ENCODE peak calls at places on chromosome 7, in five cellular contexts. J is mammary epithelial cell, B is hepatocyte, E is fibroblast of lung, P is adrenal gland. X is an unnamed sample. For H3K4me1, the result is how much of the 10 kb centered on the place peaks cover.

GRCh38 chr7:76225379-76225778 is 23.7 kb downstream of the SRRM3 start:
- DNase-seq in B (peak), P (peak), J (peak), E (peak), X (no peak)

GRCh38 chr7:158374586-158374985 is 213.0 kb downstream of the PTPRN2 start:
- DNase-seq in E (no peak), P (no peak), J (peak), B (no peak), X (no peak)

GRCh38 chr7:3254718-3255117 is 46.3 kb upstream of the SDK1 start:
- DNase-seq in J (no peak), E (no peak), B (no peak), P (no peak), X (no peak)

GRCh38 chr7:2523461-2523905 is 3.9 kb downstream of the LFNG start:
- DNase-seq in E (no peak), P (no peak), J (peak), B (no peak), X (no peak)

GRCh38 chr7:79398145-79398749 is 55.2 kb downstream of the MAGI2 start:
- DNase-seq in J (no peak), B (no peak), P (no peak), E (no peak), X (no peak)

GRCh38 chr7:73615886-73616285 is 8.4 kb downstream of the MLXIPL start:
- DNase-seq in J (no peak), E (no peak), B (no peak), P (no peak), X (no peak)

GRCh38 chr7:158025651-158026600 is 561.7 kb downstream of the PTPRN2 start:
- DNase-seq in E (no peak), P (no peak), J (no peak), B (no peak), X (no peak)

GRCh38 chr7:143892527-143893300 is 9.3 kb downstream of the TCAF1 start:
- DNase-seq in E (peak), B (no peak), J (peak), P (no peak), X (no peak)

GRCh38 chr7:79529896-79530235 is 76.4 kb upstream of the MAGI2 start:
- DNase-seq in E (peak), P (no peak), B (no peak), J (peak), X (no peak)

GRCh38 chr7:28853834-28854749 is 104.0 kb downstream of the TRIL start:
- DNase-seq in J (peak), E (peak), P (peak), B (peak), X (peak)

GRCh38 chr7:29228289-29229011 is 33.9 kb downstream of the CHN2 start:
- DNase-seq in E (no peak), B (no peak), P (no peak), J (no peak), X (no peak)

GRCh38 chr7:105161366-105161765 is 147.4 kb downstream of the KMT2E start:
- DNase-seq in B (no peak), E (no peak), J (no peak), P (no peak), X (no peak)

GRCh38 chr7:101950450-101951119 is 133.2 kb downstream of the CUX1 start:
- DNase-seq in B (peak), E (peak), J (no peak), P (no peak), X (no peak)

GRCh38 chr7:16345979-16346958 is 75.1 kb downstream of the CRPPA start:
- DNase-seq in B (no peak), P (no peak), J (peak), E (peak), X (no peak)

GRCh38 chr7:114466911-114467310 is 52.3 kb downstream of the FOXP2 start:
- DNase-seq in E (peak), P (no peak), J (no peak), B (no peak), X (no peak)

GRCh38 chr7:97118306-97118917 is 914 bp downstream of the SDHAF3 start:
- DNase-seq in B (no peak), E (no peak), P (no peak), J (no peak), X (no peak)

GRCh38 chr7:13055732-13056369 is 368.4 kb downstream of the ARL4A start:
- DNase-seq in J (no peak), E (no peak), B (no peak), P (no peak), X (no peak)

GRCh38 chr7:118186491-118186890 is 2.5 kb downstream of the LSM8 start:
- DNase-seq in E (peak), B (no peak), P (no peak), J (no peak), X (no peak)

GRCh38 chr7:5603193-5604140 is 178.0 kb downstream of the RNF216 start:
- DNase-seq in J (no peak), P (no peak), E (no peak), B (no peak), X (no peak)

GRCh38 chr7:17041324-17041723 is 159.5 kb upstream of the AGR3 start:
- DNase-seq in E (peak), B (no peak), J (peak), P (no peak), X (no peak)

GRCh38 chr7:35747611-35748010 is 52.7 kb upstream of the HERPUD2 start:
- DNase-seq in J (no peak), P (no peak), E (peak), B (no peak), X (no peak)

GRCh38 chr7:31948041-31948440 is 122.2 kb downstream of the PDE1C start:
- DNase-seq in P (no peak), J (peak), B (peak), E (peak), X (no peak)

GRCh38 chr7:12297709-12298108 is 86.6 kb downstream of the TMEM106B start:
- DNase-seq in J (peak), E (no peak), B (peak), P (no peak), X (no peak)

GRCh38 chr7:130009848-130010688 is 41.1 kb downstream of the ZC3HC1 start:
- DNase-seq in B (peak), E (peak), P (peak), J (peak), X (no peak)

GRCh38 chr7:134995239-134996096 is 9.2 kb downstream of the AGBL3 start:
- DNase-seq in E (no peak), J (no peak), B (peak), P (no peak), X (no peak)

GRCh38 chr7:95472521-95473160 is 13.1 kb upstream of the ASB4 start:
- DNase-seq in J (peak), P (peak), E (peak), B (no peak), X (peak)

GRCh38 chr7:27689045-27689877 is 26.6 kb upstream of the HIBADH start:
- DNase-seq in E (no peak), J (peak), B (peak), P (peak), X (no peak)

GRCh38 chr7:130988443-130988842 is 254.4 kb upstream of the KLF14 start:
- DNase-seq in J (no peak), B (no peak), E (peak), P (no peak), X (no peak)

GRCh38 chr7:156778668-156779067 is 114.3 kb downstream of the LMBR1 start:
- DNase-seq in E (no peak), P (no peak), J (no peak), B (no peak), X (no peak)

GRCh38 chr7:157090485-157091165 is 48.1 kb upstream of the UBE3C start:
- DNase-seq in J (no peak), P (no peak), E (no peak), B (no peak), X (no peak)

GRCh38 chr7:151863386-151864079 is 13.4 kb downstream of the PRKAG2 start:
- DNase-seq in J (no peak), E (no peak), P (no peak), B (no peak), X (no peak)

GRCh38 chr7:30469303-30469702 is 9.3 kb downstream of the NOD1 start:
- DNase-seq in J (peak), E (peak), P (peak), B (peak), X (peak)

GRCh38 chr7:139078399-139078798 is 31.1 kb downstream of the ZC3HAV1 start:
- DNase-seq in P (no peak), B (no peak), J (no peak), E (peak), X (no peak)

GRCh38 chr7:40329601-40330153 is 194.9 kb downstream of the SUGCT start:
- DNase-seq in E (peak), B (peak), J (peak), P (no peak), X (no peak)

GRCh38 chr7:2965745-2966270 is 77.9 kb downstream of the CARD11 start:
- DNase-seq in J (no peak), E (no peak), P (no peak), B (no peak), X (no peak)

GRCh38 chr7:51084121-51084520 is 232.5 kb downstream of the COBL start:
- DNase-seq in P (no peak), B (no peak), J (no peak), E (no peak), X (no peak)

GRCh38 chr7:156559001-156559400 is 81.6 kb upstream of the RNF32 start:
- DNase-seq in E (peak), B (no peak), P (peak), J (no peak), X (no peak)

GRCh38 chr7:28225581-28225980 is 45.0 kb upstream of the JAZF1 start:
- DNase-seq in J (no peak), E (no peak), P (no peak), B (no peak), X (no peak)

GRCh38 chr7:46930336-46930735 is 651.6 kb downstream of the TNS3 start:
- DNase-seq in B (peak), E (peak), P (peak), J (peak), X (peak)

GRCh38 chr7:353746-354325 is 63.9 kb downstream of the FOXL3 start:
- DNase-seq in J (peak), B (no peak), E (peak), P (no peak), X (no peak)
- H3K4me1 ChIP-seq in J (under half), B (under half), E (under half), P (under half), X (under half)

GRCh38 chr7:107643407-107643806 is 17.2 kb upstream of the SLC26A4 start:
- DNase-seq in E (peak), B (no peak), P (no peak), J (peak), X (no peak)
- H3K4me3 ChIP-seq in E (no peak), B (no peak), P (no peak), J (no peak), X (no peak)

DNA sequence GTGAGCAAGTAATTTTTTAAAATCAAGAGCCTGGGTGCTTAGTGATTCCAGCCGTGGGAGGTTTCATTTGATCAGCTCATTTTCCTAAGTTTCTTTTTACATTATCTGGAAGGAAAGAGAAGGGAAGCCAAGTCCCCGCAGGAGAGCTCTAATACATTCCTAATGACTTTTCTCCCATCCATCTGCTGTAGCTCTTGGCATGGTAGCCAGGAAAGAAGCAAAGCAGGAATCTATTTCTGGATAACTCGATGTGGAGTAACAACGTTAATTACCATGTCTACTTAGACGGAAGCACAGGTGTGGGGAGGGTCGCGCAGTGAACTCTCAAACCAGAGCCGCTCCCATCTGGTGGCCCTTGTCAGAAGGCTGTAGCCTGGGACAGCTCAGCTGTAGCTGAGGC is 121.9 kb downstream of the PAXIP1 start:
- DNase-seq in J (no peak), P (no peak), B (no peak), E (no peak), X (no peak)
- H3K4me1 ChIP-seq in J (under half), P (under half), B (under half), E (under half), X (under half)

GRCh38 chr7:93575555-93576397 is 1.3 kb upstream of the CALCR start:
- DNase-seq in P (no peak), J (no peak), B (no peak), E (no peak), X (no peak)
- H3K4me3 ChIP-seq in P (no peak), J (no peak), B (no peak), E (no peak), X (no peak)